ENCODE peak calls at places on chromosomes 11 and 22, in nine cellular contexts. P is central memory CD4-positive, alpha-beta T cell; E is activated CD4-positive, alpha-beta T cell treated with anti-CD3 and anti-CD28 coated beads, Interleukin-2, amount 50 U/mL, for 48 hours; W is Right ventricle myocardium superior; R is astrocyte; V is NB4; D is sciatic nerve; I is HEK293T; K is H54. H is an unnamed sample.

GRCh38 chr22:17592201-17592600 is 28.9 kb downstream of the SLC25A18 start:
- DNase-seq in K (no peak), D (no peak), I (no peak), P (no peak), W (no peak), V (no peak), R (no peak), E (no peak), H (no peak)

GRCh38 chr11:66327171-66328035 is 8.8 kb downstream of the RIN1 start:
- DNase-seq in D (no peak), V (no peak), P (no peak), E (no peak), I (no peak), W (peak), R (peak), K (peak), H (peak)

GRCh38 chr22:48588881-48589450 is 1238.7 kb downstream of the BRD1 start:
- DNase-seq in E (no peak), P (no peak), I (no peak), D (no peak), W (peak), V (no peak), K (no peak), R (no peak), H (peak)

GRCh38 chr11:62108017-62108750 is 15.6 kb upstream of the INCENP start:
- DNase-seq in W (no peak), V (peak), E (peak), K (no peak), D (no peak), I (peak), P (peak), R (peak), H (no peak)

GRCh38 chr22:36330655-36331305 is 57.0 kb downstream of the MYH9 start:
- DNase-seq in R (peak), W (peak), P (no peak), D (no peak), K (no peak), V (peak), I (no peak), E (no peak), H (no peak)

GRCh38 chr11:66002648-66003225 is 434 bp downstream of the BANF1 start:
- DNase-seq in R (peak), E (no peak), I (no peak), K (no peak), V (no peak), D (no peak), P (no peak), W (peak), H (no peak)

GRCh38 chr11:110606415-110606814 is 105.8 kb downstream of the ARHGAP20 start:
- DNase-seq in R (no peak), V (no peak), W (no peak), E (no peak), I (peak), P (no peak), K (no peak), D (no peak), H (peak)

GRCh38 chr11:86087281-86087680 is 18.4 kb upstream of the PICALM start:
- DNase-seq in E (no peak), K (no peak), W (no peak), P (no peak), V (no peak), I (no peak), D (no peak), R (no peak), H (no peak)

GRCh38 chr22:39658367-39658766 is 87.8 kb downstream of the CACNA1I start:
- DNase-seq in E (peak), V (peak), R (no peak), K (no peak), D (no peak), W (no peak), I (no peak), P (peak), H (no peak)

GRCh38 chr11:115111066-115111465 is 393.1 kb downstream of the CADM1 start:
- DNase-seq in D (no peak), P (no peak), V (no peak), E (no peak), K (no peak), I (no peak), R (no peak), W (no peak), H (no peak)

GRCh38 chr11:119782673-119783072 is 53.7 kb upstream of the NECTIN1 start:
- DNase-seq in I (no peak), D (no peak), V (peak), P (no peak), W (no peak), K (no peak), E (no peak), R (peak), H (peak)

GRCh38 chr11:39190751-39191150 is 2268.7 kb downstream of the LRRC4C start:
- DNase-seq in P (no peak), V (no peak), D (no peak), I (no peak), K (no peak), R (no peak), E (no peak), W (no peak), H (no peak)

GRCh38 chr11:117392001-117392690 is 64.5 kb downstream of the CEP164 start:
- DNase-seq in K (no peak), V (no peak), D (peak), I (no peak), W (no peak), R (no peak), P (no peak), E (no peak), H (peak)

GRCh38 chr22:48796295-48797015 is 1031.2 kb downstream of the BRD1 start:
- DNase-seq in E (no peak), P (no peak), V (peak), I (no peak), R (no peak), W (no peak), D (no peak), K (no peak), H (no peak)

GRCh38 chr11:66291303-66291705 is 390 bp upstream of the TMEM151A start:
- DNase-seq in W (no peak), R (no peak), K (no peak), D (no peak), V (no peak), E (no peak), I (no peak), P (no peak), H (no peak)

GRCh38 chr11:69479591-69480271 is 1.7 kb upstream of the LINC01488 start:
- DNase-seq in R (no peak), K (no peak), I (no peak), V (no peak), D (no peak), W (peak), E (no peak), P (no peak), H (peak)

GRCh38 chr11:119764108-119764874 is 35.3 kb upstream of the NECTIN1 start:
- DNase-seq in K (peak), I (no peak), W (peak), D (no peak), P (no peak), E (no peak), V (no peak), R (peak), H (peak)

GRCh38 chr22:44947029-44947428 is 62.8 kb downstream of the PHF21B start:
- DNase-seq in W (no peak), D (no peak), R (no peak), V (no peak), P (no peak), K (no peak), E (no peak), I (no peak), H (no peak)

GRCh38 chr11:1573077-1573846 is 1.2 kb upstream of the DUSP8 start:
- DNase-seq in R (no peak), K (no peak), P (peak), W (no peak), E (peak), I (no peak), V (no peak), D (peak), H (no peak)

GRCh38 chr22:36021649-36022048 is 7.0 kb downstream of the RBFOX2 start:
- DNase-seq in P (no peak), E (no peak), I (no peak), W (no peak), D (no peak), V (no peak), R (no peak), K (no peak), H (no peak)

H was measured in Right ventricle myocardium inferior.